ENCODE peak calls at places on chromosomes 3 and 15, in seven cellular contexts. One of them, this sample, is unnamed.

GRCh38 chr15:100528833-100529428 is at the start of gene CERS3:
- DNase-seq in stomach: no peak
- DNase-seq in CD4-positive, CD25-positive, alpha-beta regulatory T cell: no peak
- DNase-seq in AG04450: no peak
- DNase-seq in heart right ventricle: no peak
- DNase-seq in caudate nucleus: no peak
- DNase-seq in Peyer's patch: no peak
- DNase-seq in this sample: no peak

GRCh38 chr3:43207628-43208085 is 78.7 kb upstream of the SNRK start:
- DNase-seq in Peyer's patch: no peak
- DNase-seq in stomach: no peak
- DNase-seq in CD4-positive, CD25-positive, alpha-beta regulatory T cell: no peak
- DNase-seq in AG04450: no peak
- DNase-seq in caudate nucleus: no peak
- DNase-seq in heart right ventricle: no peak
- DNase-seq in this sample: no peak

GRCh38 chr15:69090197-69090948 is 70.1 kb upstream of the GLCE start:
- DNase-seq in AG04450: no peak
- DNase-seq in heart right ventricle: no peak
- DNase-seq in Peyer's patch: no peak
- DNase-seq in stomach: no peak
- DNase-seq in CD4-positive, CD25-positive, alpha-beta regulatory T cell: no peak
- DNase-seq in caudate nucleus: no peak
- DNase-seq in this sample: no peak

GRCh38 chr3:156148345-156148945 is 28.1 kb downstream of the KCNAB1 start:
- DNase-seq in caudate nucleus: no peak
- DNase-seq in CD4-positive, CD25-positive, alpha-beta regulatory T cell: no peak
- DNase-seq in heart right ventricle: no peak
- DNase-seq in stomach: no peak
- DNase-seq in Peyer's patch: no peak
- DNase-seq in AG04450: no peak
- DNase-seq in this sample: no peak

GRCh38 chr15:34109775-34110663 is 8.1 kb downstream of the PGBD4 start:
- DNase-seq in Peyer's patch: no peak
- DNase-seq in AG04450: peak; percentile 16
- DNase-seq in CD4-positive, CD25-positive, alpha-beta regulatory T cell: no peak
- DNase-seq in heart right ventricle: no peak
- DNase-seq in caudate nucleus: no peak
- DNase-seq in stomach: no peak
- DNase-seq in this sample: no peak

GRCh38 chr15:73965730-73966103 is 26.4 kb downstream of the STOML1 start:
- DNase-seq in stomach: no peak
- DNase-seq in heart right ventricle: no peak
- DNase-seq in caudate nucleus: no peak
- DNase-seq in CD4-positive, CD25-positive, alpha-beta regulatory T cell: no peak
- DNase-seq in Peyer's patch: no peak
- DNase-seq in AG04450: no peak
- DNase-seq in this sample: no peak

GRCh38 chr3:127545711-127546457 is 44.6 kb downstream of the TPRA1 start:
- DNase-seq in Peyer's patch: no peak
- DNase-seq in AG04450: no peak
- DNase-seq in caudate nucleus: no peak
- DNase-seq in CD4-positive, CD25-positive, alpha-beta regulatory T cell: no peak
- DNase-seq in stomach: no peak
- DNase-seq in heart right ventricle: no peak
- DNase-seq in this sample: no peak

GRCh38 chr15:86664581-86664980 is 584.9 kb downstream of the AGBL1 start:
- DNase-seq in Peyer's patch: no peak
- DNase-seq in stomach: no peak
- DNase-seq in CD4-positive, CD25-positive, alpha-beta regulatory T cell: no peak
- DNase-seq in caudate nucleus: no peak
- DNase-seq in heart right ventricle: no peak
- DNase-seq in AG04450: no peak
- DNase-seq in this sample: no peak

GRCh38 chr3:30131171-30131570 is 475.2 kb upstream of the TGFBR2 start:
- DNase-seq in heart right ventricle: no peak
- DNase-seq in AG04450: no peak
- DNase-seq in CD4-positive, CD25-positive, alpha-beta regulatory T cell: no peak
- DNase-seq in Peyer's patch: no peak
- DNase-seq in caudate nucleus: no peak
- DNase-seq in stomach: no peak
- DNase-seq in this sample: no peak

GRCh38 chr15:62275818-62276217 is 110.7 kb upstream of the C2CD4B start:
- DNase-seq in CD4-positive, CD25-positive, alpha-beta regulatory T cell: no peak
- DNase-seq in caudate nucleus: peak; percentile 44
- DNase-seq in Peyer's patch: no peak
- DNase-seq in AG04450: no peak
- DNase-seq in stomach: no peak
- DNase-seq in heart right ventricle: no peak
- DNase-seq in this sample: no peak

GRCh38 chr3:196440041-196440537 is 7.9 kb upstream of the UBXN7 start:
- DNase-seq in heart right ventricle: no peak
- DNase-seq in AG04450: peak; percentile 39
- DNase-seq in Peyer's patch: no peak
- DNase-seq in caudate nucleus: no peak
- DNase-seq in stomach: no peak
- DNase-seq in CD4-positive, CD25-positive, alpha-beta regulatory T cell: no peak
- DNase-seq in this sample: no peak

GRCh38 chr15:63345391-63345752 is 36.3 kb downstream of the CA12 start:
- DNase-seq in CD4-positive, CD25-positive, alpha-beta regulatory T cell: no peak
- DNase-seq in AG04450: no peak
- DNase-seq in heart right ventricle: no peak
- DNase-seq in Peyer's patch: no peak
- DNase-seq in caudate nucleus: no peak
- DNase-seq in stomach: no peak
- DNase-seq in this sample: no peak

GRCh38 chr3:187744169-187745151 is 808 bp downstream of the BCL6 start:
- DNase-seq in Peyer's patch: peak; percentile 61
- DNase-seq in AG04450: no peak
- DNase-seq in stomach: peak; percentile 58
- DNase-seq in caudate nucleus: peak; percentile 51
- DNase-seq in CD4-positive, CD25-positive, alpha-beta regulatory T cell: peak; percentile 46
- DNase-seq in heart right ventricle: peak; percentile 70
- DNase-seq in this sample: no peak

GRCh38 chr3:105401691-105402149 is 35.0 kb downstream of the ALCAM start:
- DNase-seq in CD4-positive, CD25-positive, alpha-beta regulatory T cell: no peak
- DNase-seq in stomach: no peak
- DNase-seq in AG04450: no peak
- DNase-seq in heart right ventricle: no peak
- DNase-seq in caudate nucleus: no peak
- DNase-seq in Peyer's patch: no peak
- DNase-seq in this sample: no peak

GRCh38 chr15:25770031-25770430 is 93.1 kb downstream of the ATP10A start:
- DNase-seq in stomach: no peak
- DNase-seq in caudate nucleus: no peak
- DNase-seq in Peyer's patch: no peak
- DNase-seq in heart right ventricle: no peak
- DNase-seq in AG04450: no peak
- DNase-seq in CD4-positive, CD25-positive, alpha-beta regulatory T cell: no peak
- DNase-seq in this sample: peak; percentile 31

GRCh38 chr3:14988988-14989394 is 41.6 kb downstream of the NR2C2 start:
- DNase-seq in heart right ventricle: no peak
- DNase-seq in caudate nucleus: no peak
- DNase-seq in Peyer's patch: peak; percentile 28
- DNase-seq in CD4-positive, CD25-positive, alpha-beta regulatory T cell: no peak
- DNase-seq in AG04450: no peak
- DNase-seq in stomach: no peak
- DNase-seq in this sample: no peak

GRCh38 chr15:59294961-59295741 is 77.5 kb downstream of the MYO1E start:
- DNase-seq in Peyer's patch: no peak
- DNase-seq in AG04450: peak; percentile 68
- DNase-seq in stomach: no peak
- DNase-seq in heart right ventricle: peak; percentile 11
- DNase-seq in CD4-positive, CD25-positive, alpha-beta regulatory T cell: no peak
- DNase-seq in caudate nucleus: no peak
- DNase-seq in this sample: peak; percentile 76

GRCh38 chr3:35718921-35719320 is 79.6 kb downstream of the ARPP21 start:
- DNase-seq in Peyer's patch: no peak
- DNase-seq in heart right ventricle: no peak
- DNase-seq in caudate nucleus: no peak
- DNase-seq in AG04450: no peak
- DNase-seq in stomach: no peak
- DNase-seq in CD4-positive, CD25-positive, alpha-beta regulatory T cell: no peak
- DNase-seq in this sample: no peak

GRCh38 chr3:125145751-125146475 is 66.6 kb downstream of the SLC12A8 start:
- DNase-seq in stomach: no peak
- DNase-seq in heart right ventricle: no peak
- DNase-seq in Peyer's patch: no peak
- DNase-seq in AG04450: no peak
- DNase-seq in caudate nucleus: no peak
- DNase-seq in CD4-positive, CD25-positive, alpha-beta regulatory T cell: no peak
- DNase-seq in this sample: no peak

GRCh38 chr3:49172616-49173041 is 1.2 kb downstream of the KLHDC8B start:
- DNase-seq in CD4-positive, CD25-positive, alpha-beta regulatory T cell: no peak
- DNase-seq in heart right ventricle: no peak
- DNase-seq in stomach: no peak
- DNase-seq in AG04450: no peak
- DNase-seq in caudate nucleus: no peak
- DNase-seq in Peyer's patch: no peak
- DNase-seq in this sample: no peak

GRCh38 chr15:79380755-79381499 is 51.2 kb upstream of the MINAR1 start:
- DNase-seq in Peyer's patch: peak; percentile 81
- DNase-seq in AG04450: peak; percentile 45
- DNase-seq in stomach: peak; percentile 84
- DNase-seq in heart right ventricle: peak; percentile 60
- DNase-seq in caudate nucleus: peak; percentile 69
- DNase-seq in CD4-positive, CD25-positive, alpha-beta regulatory T cell: peak; percentile 45
- DNase-seq in this sample: peak; percentile 68

GRCh38 chr3:193301441-193301840 is 60.4 kb downstream of the PLAAT1 start:
- DNase-seq in AG04450: no peak
- DNase-seq in heart right ventricle: no peak
- DNase-seq in stomach: no peak
- DNase-seq in Peyer's patch: no peak
- DNase-seq in caudate nucleus: no peak
- DNase-seq in CD4-positive, CD25-positive, alpha-beta regulatory T cell: no peak
- DNase-seq in this sample: peak; percentile 4
- H3K27ac ChIP-seq in AG04450: no peak overlapping the region
- H3K27ac ChIP-seq in heart right ventricle: no peak overlapping the region
- H3K27ac ChIP-seq in stomach: no peak overlapping the region
- H3K27ac ChIP-seq in Peyer's patch: no peak overlapping the region
- H3K27ac ChIP-seq in caudate nucleus: no peak overlapping the region
- H3K27ac ChIP-seq in CD4-positive, CD25-positive, alpha-beta regulatory T cell: no peak overlapping the region
- H3K27ac ChIP-seq in this sample: no peak overlapping the region

GRCh38 chr3:177598110-177598833 is 401.0 kb upstream of the TBL1XR1 start:
- DNase-seq in AG04450: no peak
- DNase-seq in Peyer's patch: no peak
- DNase-seq in CD4-positive, CD25-positive, alpha-beta regulatory T cell: no peak
- DNase-seq in caudate nucleus: no peak
- DNase-seq in stomach: no peak
- DNase-seq in heart right ventricle: no peak
- DNase-seq in this sample: no peak
- H3K27ac ChIP-seq in AG04450: no peak overlapping the region
- H3K27ac ChIP-seq in Peyer's patch: peak overlapping the region; percentile 68
- H3K27ac ChIP-seq in CD4-positive, CD25-positive, alpha-beta regulatory T cell: no peak overlapping the region
- H3K27ac ChIP-seq in caudate nucleus: peak overlapping the region; percentile 31
- H3K27ac ChIP-seq in stomach: peak overlapping the region; percentile 42
- H3K27ac ChIP-seq in heart right ventricle: peak overlapping the region; percentile 63
- H3K27ac ChIP-seq in this sample: no peak overlapping the region

GRCh38 chr15:60363024-60363674 is 34.6 kb downstream of the ANXA2 start:
- DNase-seq in stomach: no peak
- DNase-seq in heart right ventricle: no peak
- DNase-seq in CD4-positive, CD25-positive, alpha-beta regulatory T cell: no peak
- DNase-seq in caudate nucleus: no peak
- DNase-seq in Peyer's patch: no peak
- DNase-seq in AG04450: no peak
- DNase-seq in this sample: no peak
- H3K27ac ChIP-seq in stomach: no peak overlapping the region
- H3K27ac ChIP-seq in heart right ventricle: peak overlapping the region; percentile 17
- H3K27ac ChIP-seq in CD4-positive, CD25-positive, alpha-beta regulatory T cell: no peak overlapping the region
- H3K27ac ChIP-seq in caudate nucleus: no peak overlapping the region
- H3K27ac ChIP-seq in Peyer's patch: no peak overlapping the region
- H3K27ac ChIP-seq in AG04450: peak overlapping the region; percentile 79
- H3K27ac ChIP-seq in this sample: peak overlapping the region; percentile 90

GRCh38 chr3:58120075-58120812 is 90.5 kb downstream of the DNASE1L3 start:
- DNase-seq in Peyer's patch: no peak
- DNase-seq in CD4-positive, CD25-positive, alpha-beta regulatory T cell: no peak
- DNase-seq in caudate nucleus: no peak
- DNase-seq in stomach: peak; percentile 77
- DNase-seq in heart right ventricle: peak; percentile 37
- DNase-seq in AG04450: no peak
- DNase-seq in this sample: no peak
- H3K27ac ChIP-seq in Peyer's patch: peak overlapping the region; percentile 13
- H3K27ac ChIP-seq in CD4-positive, CD25-positive, alpha-beta regulatory T cell: no peak overlapping the region
- H3K27ac ChIP-seq in caudate nucleus: no peak overlapping the region
- H3K27ac ChIP-seq in stomach: peak overlapping the region; percentile 78
- H3K27ac ChIP-seq in heart right ventricle: peak overlapping the region; percentile 47
- H3K27ac ChIP-seq in AG04450: no peak overlapping the region
- H3K27ac ChIP-seq in this sample: no peak overlapping the region

DNA sequence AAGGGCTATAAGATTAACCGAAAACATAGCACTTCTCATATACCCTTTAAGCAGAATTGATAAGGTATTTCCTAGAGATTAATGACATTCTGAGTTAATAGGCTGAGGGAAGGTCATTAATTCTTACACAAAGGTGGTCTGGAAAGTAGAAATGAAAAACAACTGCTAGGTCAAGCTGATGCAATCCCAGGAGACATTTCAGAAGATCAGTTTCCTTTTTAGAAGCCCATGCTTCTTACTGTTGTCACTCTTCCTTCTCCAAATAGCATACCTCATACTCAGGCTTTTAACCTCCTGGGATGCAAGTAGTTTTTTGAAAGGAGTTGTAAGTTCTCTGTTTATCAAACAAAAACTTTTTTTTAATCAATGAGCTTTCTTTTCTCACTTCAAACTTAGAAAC is 8.8 kb downstream of the FILIP1L start:
- DNase-seq in AG04450: no peak
- DNase-seq in heart right ventricle: no peak
- DNase-seq in stomach: no peak
- DNase-seq in CD4-positive, CD25-positive, alpha-beta regulatory T cell: no peak
- DNase-seq in Peyer's patch: no peak
- DNase-seq in caudate nucleus: no peak
- DNase-seq in this sample: no peak
- H3K27ac ChIP-seq in AG04450: no peak overlapping the region
- H3K27ac ChIP-seq in heart right ventricle: no peak overlapping the region
- H3K27ac ChIP-seq in stomach: no peak overlapping the region
- H3K27ac ChIP-seq in CD4-positive, CD25-positive, alpha-beta regulatory T cell: no peak overlapping the region
- H3K27ac ChIP-seq in Peyer's patch: no peak overlapping the region
- H3K27ac ChIP-seq in caudate nucleus: no peak overlapping the region
- H3K27ac ChIP-seq in this sample: no peak overlapping the region